ENCODE peak calls at places on chromosomes 5 and 9, in nine cellular contexts. Z, B, S, T, W, O, L, C and N are unnamed samples.

GRCh38 chr9:114722363-114722695 is 40.3 kb upstream of the TEX48 start:
- DNase-seq in Z (no peak), B (no peak), S (no peak), T (no peak), W (no peak), O (no peak), L (no peak), C (no peak), N (no peak)

GRCh38 chr5:9534881-9535517 is 10.9 kb downstream of the SEMA5A start:
- DNase-seq in Z (peak), B (no peak), S (no peak), T (no peak), W (no peak), O (no peak), L (no peak), C (no peak), N (no peak)

GRCh38 chr9:92617951-92618510 is 51.9 kb downstream of the IPPK start:
- DNase-seq in Z (no peak), B (no peak), S (no peak), T (peak), W (peak), O (no peak), L (no peak), C (no peak), N (peak)

GRCh38 chr5:160263326-160263850 is 34.1 kb downstream of the FABP6 start:
- DNase-seq in Z (no peak), B (no peak), S (no peak), T (no peak), W (no peak), O (no peak), L (no peak), C (no peak), N (no peak)

GRCh38 chr9:109520475-109521132 is 22.5 kb upstream of the PTPN3 start:
- DNase-seq in Z (peak), B (peak), S (peak), T (peak), W (peak), O (peak), L (no peak), C (peak), N (no peak)

GRCh38 chr9:14345586-14346237 is 31.8 kb upstream of the NFIB start:
- DNase-seq in Z (no peak), B (no peak), S (no peak), T (no peak), W (no peak), O (no peak), L (no peak), C (no peak), N (no peak)

GRCh38 chr9:129128689-129129088 is 17.5 kb downstream of the PTPA start:
- DNase-seq in Z (no peak), B (no peak), S (no peak), T (no peak), W (no peak), O (no peak), L (no peak), C (no peak), N (no peak)

GRCh38 chr9:107293555-107294085 is 10.5 kb downstream of the RAD23B start:
- DNase-seq in Z (no peak), B (no peak), S (no peak), T (no peak), W (no peak), O (no peak), L (no peak), C (no peak), N (no peak)

GRCh38 chr9:81877047-81877446 is 51.2 kb upstream of the SPATA31D4 start:
- DNase-seq in Z (no peak), B (no peak), S (no peak), T (no peak), W (no peak), O (no peak), L (no peak), C (no peak), N (no peak)

GRCh38 chr9:34588671-34589370 is 703 bp downstream of the CNTFR start:
- DNase-seq in Z (no peak), B (no peak), S (no peak), T (no peak), W (no peak), O (no peak), L (no peak), C (no peak), N (no peak)

GRCh38 chr5:95857185-95857945 is 34.8 kb upstream of the GLRX start:
- DNase-seq in Z (peak), B (peak), S (no peak), T (peak), W (peak), O (peak), L (peak), C (peak), N (peak)

GRCh38 chr9:125049212-125049611 is 94.1 kb downstream of the SCAI start:
- DNase-seq in Z (no peak), B (no peak), S (no peak), T (no peak), W (no peak), O (no peak), L (no peak), C (no peak), N (no peak)

GRCh38 chr9:132673355-132673754 is 3.1 kb downstream of the GTF3C4 start:
- DNase-seq in Z (no peak), B (peak), S (no peak), T (no peak), W (no peak), O (no peak), L (no peak), C (no peak), N (no peak)

GRCh38 chr9:68913054-68913453 is 100.9 kb downstream of the PRKACG start:
- DNase-seq in Z (no peak), B (no peak), S (no peak), T (no peak), W (no peak), O (no peak), L (no peak), C (no peak), N (no peak)

DNA sequence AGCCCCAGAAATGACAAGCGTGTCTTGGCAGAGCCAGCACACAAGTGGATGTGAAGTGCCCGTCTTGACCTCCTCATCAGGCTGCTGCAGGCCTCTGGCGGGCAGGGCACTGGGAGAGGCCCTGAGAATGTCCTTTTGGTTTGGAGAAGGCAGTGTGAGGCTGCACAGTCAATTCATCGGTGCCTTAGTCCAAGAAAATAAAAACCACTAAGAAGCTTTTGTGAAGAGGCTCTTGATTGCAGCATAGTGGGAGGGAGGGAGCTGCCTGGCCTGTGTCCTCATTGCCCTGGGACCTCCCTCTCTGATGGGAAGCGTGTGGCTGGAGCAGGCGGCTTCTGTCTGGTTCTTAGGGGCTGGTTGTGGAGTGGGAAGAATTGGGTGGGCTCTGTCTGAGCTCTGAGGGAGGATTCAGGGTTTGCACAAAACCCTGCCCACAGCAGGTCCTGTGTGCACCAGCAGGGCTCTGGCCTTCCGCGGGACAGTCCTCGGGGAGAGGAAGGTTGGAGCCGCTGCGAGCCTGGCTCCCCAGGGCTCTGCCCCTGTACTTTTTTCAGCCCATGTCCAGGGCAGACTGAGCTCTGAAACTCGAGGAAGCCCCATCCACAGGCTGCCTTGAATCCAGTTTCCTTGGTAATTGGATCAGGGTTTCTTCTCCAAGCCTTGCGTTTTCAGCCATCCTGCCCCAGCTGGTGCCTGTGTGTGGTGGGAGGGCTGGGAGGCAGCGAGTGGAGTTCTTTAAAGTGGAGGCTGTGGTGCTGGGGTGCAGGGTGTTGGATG is 1.1 kb downstream of the HRCT1 start:
- DNase-seq in Z (peak), B (no peak), S (no peak), T (peak), W (no peak), O (no peak), L (no peak), C (peak), N (no peak)
- TF ChIP-seq POLR2A in Z (no peak), B (no peak), S (no peak), T (no peak), W (no peak), O (no peak), L (no peak), C (no peak), N (no peak)

GRCh38 chr5:88842784-88843183 is 40.2 kb downstream of the MEF2C start:
- DNase-seq in Z (no peak), B (no peak), S (no peak), T (no peak), W (no peak), O (no peak), L (no peak), C (no peak), N (no peak)

GRCh38 chr5:88846434-88846833 is 36.5 kb downstream of the MEF2C start:
- DNase-seq in Z (no peak), B (no peak), S (no peak), T (no peak), W (no peak), O (no peak), L (no peak), C (no peak), N (no peak)

GRCh38 chr5:88845081-88845697 is 37.8 kb downstream of the MEF2C start:
- DNase-seq in Z (no peak), B (no peak), S (peak), T (no peak), W (no peak), O (no peak), L (no peak), C (no peak), N (no peak)

DNA sequence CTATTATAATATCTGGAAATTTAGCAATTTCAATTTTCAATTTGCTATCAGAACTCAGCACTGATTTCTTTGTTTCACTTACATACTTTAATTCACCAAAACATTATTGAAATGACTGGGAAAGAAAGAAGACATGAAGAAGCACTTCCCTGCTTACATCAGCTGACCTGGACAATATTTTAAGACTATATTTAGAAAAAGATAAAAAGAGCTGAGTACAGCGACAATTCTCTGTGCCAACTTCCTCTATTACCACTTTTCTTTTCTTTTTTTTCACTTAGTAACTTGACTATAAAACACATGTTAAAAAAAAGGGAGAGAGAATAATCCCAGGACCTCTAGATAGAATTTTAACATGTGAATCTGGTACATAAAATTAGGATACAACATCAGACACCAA is 35.6 kb downstream of the MEF2C start:
- DNase-seq in Z (no peak), B (no peak), S (no peak), T (no peak), W (no peak), O (no peak), L (no peak), C (no peak), N (no peak)
- H3K4me3 ChIP-seq in Z (no peak), B (no peak), S (no peak), T (no peak), W (no peak), O (no peak), L (no peak), C (no peak), N (no peak)

GRCh38 chr5:172733974-172734346 is 37.0 kb downstream of the DUSP1 start:
- DNase-seq in Z (no peak), B (no peak), S (no peak), T (no peak), W (no peak), O (no peak), L (no peak), C (no peak), N (no peak)

GRCh38 chr5:172731286-172732073 is 39.5 kb downstream of the DUSP1 start:
- DNase-seq in Z (no peak), B (peak), S (no peak), T (no peak), W (peak), O (peak), L (no peak), C (no peak), N (peak)

GRCh38 chr5:172735141-172735831 is 35.7 kb downstream of the DUSP1 start:
- DNase-seq in Z (no peak), B (no peak), S (no peak), T (peak), W (no peak), O (no peak), L (no peak), C (no peak), N (no peak)

GRCh38 chr5:172732201-172732865 is 38.7 kb downstream of the DUSP1 start:
- DNase-seq in Z (no peak), B (no peak), S (no peak), T (peak), W (no peak), O (no peak), L (no peak), C (no peak), N (no peak)

GRCh38 chr5:172733179-172733973 is 37.6 kb downstream of the DUSP1 start:
- DNase-seq in Z (peak), B (peak), S (no peak), T (peak), W (peak), O (peak), L (peak), C (peak), N (no peak)
- TF ChIP-seq POLR2A in Z (no peak), B (peak), S (no peak), T (no peak), W (no peak), O (peak), L (no peak), C (no peak), N (no peak)

GRCh38 chr5:134055015-134055414 is 50.2 kb upstream of the VDAC1 start:
- DNase-seq in Z (no peak), B (no peak), S (no peak), T (no peak), W (no peak), O (no peak), L (no peak), C (no peak), N (no peak)
- H3K4me3 ChIP-seq in Z (no peak), B (no peak), S (no peak), T (no peak), W (no peak), O (no peak), L (no peak), C (no peak), N (no peak)

GRCh38 chr9:76820431-76820830 is 56.2 kb downstream of the PCA3 start:
- DNase-seq in Z (no peak), B (no peak), S (no peak), T (no peak), W (no peak), O (no peak), L (no peak), C (no peak), N (no peak)

GRCh38 chr9:76817489-76817888 is 53.3 kb downstream of the PCA3 start:
- DNase-seq in Z (no peak), B (no peak), S (no peak), T (no peak), W (no peak), O (no peak), L (no peak), C (no peak), N (no peak)

DNA sequence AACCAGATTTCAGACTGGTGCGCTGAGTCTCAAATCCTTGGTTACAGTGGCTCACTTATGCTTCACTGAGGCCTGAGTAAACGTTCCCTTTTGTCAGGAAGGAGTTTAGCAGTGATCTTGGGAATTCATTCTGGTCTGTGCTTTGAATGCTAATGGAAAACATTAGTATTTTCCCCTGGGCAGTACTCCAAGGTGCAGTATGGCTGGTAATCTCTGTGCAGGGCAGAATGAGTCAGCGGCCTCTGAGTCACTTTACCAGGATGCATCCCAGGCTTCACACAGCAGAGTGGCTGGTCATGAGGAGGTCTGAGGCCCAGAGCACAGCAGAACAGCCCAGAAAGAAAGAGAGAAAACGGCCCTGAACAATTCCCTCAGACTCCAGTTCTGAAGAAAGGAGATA is 54.0 kb downstream of the PCA3 start:
- DNase-seq in Z (peak), B (peak), S (no peak), T (peak), W (peak), O (peak), L (no peak), C (peak), N (no peak)
- TF ChIP-seq POLR2A in Z (no peak), B (no peak), S (no peak), T (no peak), W (no peak), O (no peak), L (no peak), C (no peak), N (no peak)

DNA sequence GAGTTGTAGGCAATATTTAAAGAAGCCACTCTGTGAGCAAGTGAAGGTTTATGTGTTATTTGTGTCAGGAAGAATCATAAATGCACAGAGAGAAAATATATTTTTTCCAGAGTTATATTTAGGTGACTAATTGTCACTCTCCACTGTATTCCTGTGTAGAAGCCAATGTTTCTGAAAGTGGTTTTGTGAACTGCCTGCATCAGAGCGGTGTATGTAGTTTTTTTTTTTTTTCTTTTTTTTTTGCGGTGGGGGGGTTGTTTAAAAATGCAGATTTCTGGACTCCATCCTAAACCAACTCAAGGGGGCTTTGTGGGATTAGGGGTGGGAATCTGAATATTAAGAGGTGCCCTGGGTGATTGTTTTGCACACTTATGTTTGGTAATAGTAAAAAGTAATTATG is 103.4 kb downstream of the GDNF start:
- DNase-seq in Z (no peak), B (no peak), S (no peak), T (no peak), W (no peak), O (no peak), L (no peak), C (no peak), N (no peak)
- H3K4me3 ChIP-seq in Z (no peak), B (no peak), S (no peak), T (no peak), W (no peak), O (no peak), L (no peak), C (no peak), N (no peak)